ENCODE peak calls at places on chromosomes 12 and 14, in five cellular contexts. J, V, L, X and F are unnamed samples.

GRCh38 chr14:56378046-56378445 is 201.6 kb upstream of the TMEM260 start:
- DNase-seq in J (peak; percentile 55), V (no peak), L (no peak), X (no peak), F (no peak)

GRCh38 chr12:89525002-89525823 is 617 bp upstream of the GALNT4 start:
- DNase-seq in J (peak; percentile 31), V (peak; percentile 68), L (peak; percentile 40), X (no peak), F (peak; percentile 31)

GRCh38 chr12:30847259-30847658 is 79.3 kb upstream of the TSPAN11 start:
- DNase-seq in J (peak; percentile 68), V (peak; percentile 19), L (no peak), X (peak; percentile 8), F (no peak)

GRCh38 chr12:75863475-75863874 is 168.1 kb downstream of the PHLDA1 start:
- DNase-seq in J (no peak), V (no peak), L (no peak), X (no peak), F (no peak)

GRCh38 chr12:78457951-78458350 is 406.6 kb upstream of the SYT1 start:
- DNase-seq in J (peak; percentile 73), V (no peak), L (no peak), X (peak; percentile 13), F (no peak)

GRCh38 chr12:34046570-34046969 is 24.3 kb downstream of the ALG10 start:
- DNase-seq in J (no peak), V (no peak), L (no peak), X (no peak), F (no peak)

GRCh38 chr12:113727651-113728061 is 238.5 kb downstream of the RBM19 start:
- DNase-seq in J (peak; percentile 19), V (no peak), L (no peak), X (no peak), F (no peak)

GRCh38 chr14:26709019-26709418 is 111.2 kb upstream of the NOVA1 start:
- DNase-seq in J (peak; percentile 32), V (no peak), L (no peak), X (no peak), F (no peak)

GRCh38 chr14:50762931-50763300 is 68.0 kb downstream of the NIN start:
- DNase-seq in J (no peak), V (no peak), L (no peak), X (no peak), F (no peak)

GRCh38 chr14:69612759-69613145 is 1.4 kb downstream of the SUSD6 start:
- DNase-seq in J (peak; percentile 19), V (no peak), L (no peak), X (no peak), F (no peak)

GRCh38 chr12:108516511-108517275 is 1.6 kb downstream of the FICD start:
- DNase-seq in J (peak; percentile 16), V (no peak), L (no peak), X (no peak), F (no peak)

GRCh38 chr12:79006306-79006705 is 141.7 kb downstream of the SYT1 start:
- DNase-seq in J (peak; percentile 85), V (no peak), L (no peak), X (no peak), F (no peak)

GRCh38 chr14:53048631-53049030 is 97.8 kb upstream of the FERMT2 start:
- DNase-seq in J (peak; percentile 56), V (no peak), L (no peak), X (no peak), F (no peak)